ENCODE peak calls at places on chromosomes 1 and 21, in four cellular contexts. M is right atrium auricular region, P is A549, A is pancreas. W is an unnamed sample.

GRCh38 chr1:100230760-100231159 is 18.9 kb downstream of the DBT start:
- DNase-seq in M (no peak), P (no peak), A (no peak), W (no peak)

GRCh38 chr1:42913426-42914091 is 45.1 kb downstream of the SLC2A1 start:
- DNase-seq in A (no peak), P (peak; percentile 80), M (no peak), W (no peak)

GRCh38 chr21:36479415-36480402 is at the start of gene CLDN14:
- DNase-seq in A (no peak), P (no peak), M (no peak), W (no peak)

GRCh38 chr1:10471411-10472219 is 714 bp downstream of the DFFA start:
- DNase-seq in A (peak; percentile 36), P (peak; percentile 21), M (no peak), W (no peak)

GRCh38 chr1:164651378-164651951 is 92.5 kb downstream of the PBX1 start:
- DNase-seq in A (no peak), P (peak; percentile 65), M (no peak), W (no peak)

GRCh38 chr21:41836166-41837015 is 42.8 kb downstream of the PRDM15 start:
- DNase-seq in M (no peak), P (no peak), A (no peak), W (no peak)

GRCh38 chr1:186063091-186063657 is 311.9 kb downstream of the TPR start:
- DNase-seq in P (no peak), M (no peak), A (no peak), W (no peak)

GRCh38 chr1:64569376-64569775 is 99.4 kb downstream of the CACHD1 start:
- DNase-seq in A (no peak), M (no peak), P (no peak), W (no peak)

GRCh38 chr1:10629816-10630571 is 155.2 kb downstream of the PEX14 start:
- DNase-seq in P (no peak), A (no peak), M (no peak), W (no peak)

DNA sequence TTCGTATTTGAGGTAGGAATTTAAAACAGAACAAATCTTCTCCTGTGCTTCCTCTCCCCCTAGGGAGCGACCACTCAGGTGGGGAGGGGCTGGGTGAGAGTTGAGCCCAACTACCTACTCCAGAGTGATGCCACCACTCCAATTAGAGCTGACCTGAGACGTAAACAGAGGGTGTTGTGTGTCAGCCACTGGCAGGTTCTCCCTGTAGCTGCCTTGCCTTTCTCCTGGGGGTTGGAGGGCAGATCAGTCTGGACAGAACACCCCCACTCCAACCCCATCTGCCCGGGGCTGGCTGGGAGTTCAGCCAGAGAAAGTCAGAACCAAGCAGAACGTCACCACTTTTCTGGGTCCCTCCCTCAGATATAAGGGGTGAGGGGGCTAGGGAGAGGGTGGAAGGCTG is 2.0 kb downstream of the HPDL start:
- DNase-seq in P (no peak), M (no peak), A (no peak), W (no peak)
- H3K4me3 ChIP-seq in P (no peak overlapping the region), M (no peak overlapping the region), A (no peak overlapping the region), W (no peak overlapping the region)

GRCh38 chr1:25040122-25040685 is 110.1 kb upstream of the RUNX3 start:
- DNase-seq in M (no peak), A (peak; percentile 75), P (no peak), W (no peak)

GRCh38 chr1:25037174-25038074 is 107.3 kb upstream of the RUNX3 start:
- DNase-seq in M (no peak), P (peak; percentile 54), A (peak; percentile 17), W (no peak)

GRCh38 chr1:25038699-25039098 is 108.6 kb upstream of the RUNX3 start:
- DNase-seq in P (no peak), A (no peak), M (no peak), W (no peak)

GRCh38 chr1:25041869-25042268 is 111.8 kb upstream of the RUNX3 start:
- DNase-seq in M (no peak), A (no peak), P (no peak), W (no peak)

GRCh38 chr1:25039229-25039628 is 109.2 kb upstream of the RUNX3 start:
- DNase-seq in A (peak; percentile 11), P (peak; percentile 16), M (no peak), W (no peak)
- TF ChIP-seq CTCF in A (no peak), P (no peak), M (no peak), W (no peak)

GRCh38 chr21:45468051-45468970 is 63.3 kb downstream of the COL18A1 start:
- DNase-seq in M (no peak), P (no peak), A (peak; percentile 32), W (no peak)

GRCh38 chr21:45471229-45472052 is 66.5 kb downstream of the COL18A1 start:
- DNase-seq in P (peak; percentile 18), A (peak; percentile 17), M (peak; percentile 77), W (no peak)

GRCh38 chr21:45469273-45470086 is 64.5 kb downstream of the COL18A1 start:
- DNase-seq in A (peak; percentile 35), P (no peak), M (no peak), W (no peak)

GRCh38 chr21:45468971-45469272 is 64.0 kb downstream of the COL18A1 start:
- DNase-seq in M (no peak), P (no peak), A (no peak), W (no peak)

DNA sequence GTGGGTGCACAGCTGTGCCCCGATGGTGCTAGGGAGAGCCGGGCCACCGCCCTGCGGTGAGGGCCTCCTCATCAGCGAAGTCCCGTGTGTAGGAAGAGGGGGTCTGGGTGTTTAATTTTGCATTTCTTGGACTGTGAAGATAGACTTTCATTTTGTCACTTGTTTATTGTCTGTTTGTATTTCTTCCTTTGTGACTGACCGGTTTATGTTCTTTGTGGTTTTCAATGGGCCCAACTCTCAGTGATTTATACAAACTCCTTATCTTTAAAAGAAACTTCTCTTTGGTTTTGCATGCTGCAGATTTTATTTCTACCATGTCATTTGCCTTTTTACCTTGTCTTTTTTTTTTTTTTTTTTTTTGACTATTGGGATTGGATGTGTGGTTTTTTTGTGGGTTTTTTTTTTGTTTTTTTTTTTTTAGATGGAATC is 65.1 kb downstream of the COL18A1 start:
- DNase-seq in P (no peak), M (no peak), A (peak; percentile 13), W (no peak)
- H3K27ac ChIP-seq in P (peak overlapping the region; percentile 79), M (peak overlapping the region; percentile 78), A (no peak overlapping the region), W (peak overlapping the region; percentile 81)

GRCh38 chr1:92970990-92971689 is 9.9 kb upstream of the DIPK1A start:
- DNase-seq in M (no peak), A (no peak), P (no peak), W (no peak)

GRCh38 chr1:92975551-92976232 is 14.4 kb upstream of the DIPK1A start:
- DNase-seq in M (no peak), A (no peak), P (no peak), W (no peak)

GRCh38 chr1:92972413-92973129 is 11.3 kb upstream of the DIPK1A start:
- DNase-seq in P (no peak), A (no peak), M (no peak), W (no peak)

GRCh38 chr1:92969517-92969916 is 8.3 kb upstream of the DIPK1A start:
- DNase-seq in M (no peak), A (no peak), P (no peak), W (no peak)

DNA sequence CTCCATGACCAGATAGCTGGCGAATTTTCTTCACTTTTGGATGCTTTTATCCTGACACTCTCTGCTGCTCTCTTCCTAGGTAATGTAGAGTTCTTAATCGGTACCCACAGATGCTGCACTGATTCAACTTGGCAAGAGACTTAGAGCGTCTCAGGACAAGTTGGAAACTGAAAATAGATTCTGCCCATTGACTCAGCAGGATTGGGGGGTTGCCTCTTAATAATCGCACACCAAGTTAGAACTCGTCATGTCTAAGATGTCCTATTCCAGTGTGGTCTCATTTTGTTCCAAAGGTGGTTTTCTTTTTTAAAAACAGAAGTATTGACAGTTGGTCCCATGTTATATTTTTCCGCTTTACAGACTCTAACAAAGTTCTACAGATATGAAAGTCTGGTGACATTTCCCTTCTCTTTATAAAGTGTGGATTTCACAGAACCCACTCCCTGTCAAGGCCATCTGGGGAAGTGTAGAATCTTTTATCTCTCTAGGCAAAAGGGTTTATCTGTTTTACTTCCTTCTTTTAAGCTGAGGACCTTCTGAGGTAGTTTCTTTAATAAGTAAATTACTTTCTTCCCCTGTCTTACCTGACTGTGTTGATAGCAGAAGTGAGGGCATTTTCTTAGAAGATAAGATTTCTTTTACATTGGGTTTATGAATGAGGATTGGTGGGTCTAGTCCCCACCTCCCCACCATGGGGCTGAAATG is 12.1 kb upstream of the DIPK1A start:
- DNase-seq in M (no peak), A (no peak), P (no peak), W (no peak)
- H3K4me3 ChIP-seq in M (no peak overlapping the region), A (no peak overlapping the region), P (no peak overlapping the region), W (no peak overlapping the region)

GRCh38 chr1:184367427-184368038 is 19.3 kb upstream of the C1orf21 start:
- DNase-seq in M (no peak), P (no peak), A (no peak), W (no peak)

GRCh38 chr1:184359909-184360308 is 26.9 kb upstream of the C1orf21 start:
- DNase-seq in A (no peak), M (no peak), P (no peak), W (no peak)

GRCh38 chr1:184366992-184367391 is 19.8 kb upstream of the C1orf21 start:
- DNase-seq in M (no peak), P (no peak), A (no peak), W (no peak)

GRCh38 chr1:184365699-184366098 is 21.1 kb upstream of the C1orf21 start:
- DNase-seq in A (no peak), P (no peak), M (no peak), W (no peak)

DNA sequence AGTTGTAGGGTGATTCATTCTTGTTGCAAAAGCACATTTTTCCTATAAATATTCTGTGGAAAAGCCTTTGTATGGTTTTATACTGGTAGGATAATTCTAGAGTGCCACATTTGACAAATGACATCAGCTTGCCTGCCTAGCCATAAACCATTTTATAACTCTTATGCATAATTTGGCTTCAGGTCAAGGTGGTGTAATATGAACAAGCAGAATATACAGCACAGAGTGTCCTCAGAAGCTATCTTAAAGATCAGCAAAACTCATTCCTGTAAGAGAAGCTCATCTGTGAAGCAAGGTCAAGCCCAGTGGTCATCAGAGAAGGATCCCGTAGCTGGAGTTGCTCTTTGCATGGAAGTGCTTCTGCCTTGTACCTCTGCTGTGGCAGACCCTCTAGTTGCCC is 24.0 kb upstream of the C1orf21 start:
- DNase-seq in P (no peak), M (no peak), A (no peak), W (no peak)
- TF ChIP-seq CTCF in P (no peak), M (no peak), A (no peak), W (no peak)